ENCODE peak calls at places on chromosome 14, in six cellular contexts. T is upper lobe of right lung; R is stimulated activated CD4-positive, alpha-beta T cell treated with anti-CD3 and anti-CD28 coated beads, Interleukin-4, amount 100 ng/mL, for 1 hour; X is NCI-H1417; O is glutamatergic neuron; E is fibroblast of mammary gland. J is an unnamed sample.
A peak's percentile ranks its signal among the peaks of the same experiment; 100 is the strongest.

GRCh38 chr14:102212356-102212755 is 72.7 kb downstream of the WDR20 start:
- DNase-seq in T (peak; percentile 34), R (no peak), X (no peak), O (no peak), E (no peak), J (no peak)

GRCh38 chr14:49881296-49882006 is 11.4 kb upstream of the ARF6 start:
- DNase-seq in T (no peak), R (no peak), X (no peak), O (no peak), E (no peak), J (no peak)

GRCh38 chr14:87434011-87434410 is 559.0 kb downstream of the GALC start:
- DNase-seq in T (no peak), R (no peak), X (no peak), O (no peak), E (no peak), J (no peak)

GRCh38 chr14:63909984-63910383 is 57.2 kb downstream of the SYNE2 start:
- DNase-seq in T (no peak), R (no peak), X (no peak), O (no peak), E (peak; percentile 41), J (no peak)

GRCh38 chr14:103716091-103716801 is 636 bp downstream of the ZFYVE21 start:
- DNase-seq in T (peak; percentile 81), R (peak; percentile 30), X (no peak), O (no peak), E (no peak), J (no peak)

GRCh38 chr14:62691613-62692489 is 353.4 kb downstream of the KCNH5 start:
- DNase-seq in T (no peak), R (no peak), X (peak; percentile 66), O (no peak), E (peak; percentile 92), J (no peak)

GRCh38 chr14:33335366-33335765 is 396.7 kb downstream of the NPAS3 start:
- DNase-seq in T (no peak), R (no peak), X (no peak), O (no peak), E (no peak), J (no peak)

GRCh38 chr14:76576047-76576741 is 185.1 kb upstream of the VASH1 start:
- DNase-seq in T (no peak), R (no peak), X (peak; percentile 70), O (no peak), E (peak; percentile 7), J (no peak)

GRCh38 chr14:39431416-39432178 is 636 bp downstream of the FBXO33 start:
- DNase-seq in T (peak; percentile 80), R (peak; percentile 37), X (peak; percentile 48), O (peak; percentile 70), E (peak; percentile 16), J (peak; percentile 58)

GRCh38 chr14:75543258-75543657 is 21.0 kb downstream of the BATF start:
- DNase-seq in T (no peak), R (no peak), X (no peak), O (no peak), E (no peak), J (no peak)

GRCh38 chr14:91173221-91173670 is 59.4 kb downstream of the DGLUCY start:
- DNase-seq in T (peak; percentile 88), R (peak; percentile 82), X (peak; percentile 81), O (peak; percentile 83), E (peak; percentile 77), J (peak; percentile 89)

GRCh38 chr14:80419769-80420168 is 208.5 kb upstream of the DIO2 start:
- DNase-seq in T (no peak), R (no peak), X (no peak), O (no peak), E (no peak), J (no peak)

GRCh38 chr14:104117341-104118005 is 20.9 kb upstream of the KIF26A start:
- DNase-seq in T (peak; percentile 70), R (peak; percentile 1), X (no peak), O (peak; percentile 19), E (no peak), J (peak; percentile 28)

GRCh38 chr14:99203080-99203479 is 68.9 kb downstream of the BCL11B start:
- DNase-seq in T (no peak), R (no peak), X (no peak), O (no peak), E (no peak), J (no peak)

GRCh38 chr14:102418169-102418852 is 55.6 kb downstream of the TECPR2 start:
- DNase-seq in T (peak; percentile 52), R (no peak), X (no peak), O (no peak), E (no peak), J (no peak)

GRCh38 chr14:64628940-64629403 is 75.3 kb upstream of the PLEKHG3 start:
- DNase-seq in T (no peak), R (no peak), X (no peak), O (no peak), E (peak; percentile 88), J (no peak)

GRCh38 chr14:75751291-75751690 is 90.2 kb downstream of the TTLL5 start:
- DNase-seq in T (no peak), R (no peak), X (no peak), O (no peak), E (peak; percentile 10), J (no peak)

GRCh38 chr14:106586098-106586704 is 1059.8 kb downstream of the TMEM121 start:
- DNase-seq in T (peak; percentile 69), R (peak; percentile 66), X (peak; percentile 80), O (no peak), E (no peak), J (no peak)

GRCh38 chr14:35949933-35950332 is 123.8 kb downstream of the BRMS1L start:
- DNase-seq in T (no peak), R (no peak), X (peak; percentile 39), O (no peak), E (no peak), J (no peak)